ENCODE peak calls at places on chromosomes 13 and 19, in four cellular contexts. J, F, C and M are unnamed samples. For H3K4me1, the result is how much of the 10 kb centered on the place peaks cover.

GRCh38 chr19:37931941-37932655 is 25.1 kb downstream of the SIPA1L3 start:
- DNase-seq in J (peak), F (peak), C (peak), M (peak)

GRCh38 chr13:75769141-75769905 is 133.2 kb downstream of the LMO7 start:
- DNase-seq in J (no peak), F (no peak), C (no peak), M (no peak)

GRCh38 chr13:40388617-40389016 is 277.8 kb downstream of the FOXO1 start:
- DNase-seq in J (no peak), F (no peak), C (peak), M (no peak)

GRCh38 chr19:8561071-8561764 is 16.0 kb downstream of the MYO1F start:
- DNase-seq in J (peak), F (no peak), C (no peak), M (no peak)

GRCh38 chr19:11848200-11848593 is 329 bp upstream of the ZNF439 start:
- DNase-seq in J (no peak), F (no peak), C (no peak), M (no peak)

GRCh38 chr19:48394331-48395169 is 1.1 kb downstream of the GRIN2D start:
- DNase-seq in J (peak), F (no peak), C (no peak), M (no peak)

GRCh38 chr19:52987221-52987620 is 24.5 kb upstream of the ZNF816 start:
- DNase-seq in J (no peak), F (no peak), C (no peak), M (no peak)

GRCh38 chr13:90015565-90016507 is 1331.7 kb upstream of the MIR17HG start:
- DNase-seq in J (no peak), F (no peak), C (peak), M (no peak)

GRCh38 chr19:36128392-36128736 is 11.5 kb upstream of the CAPNS1 start:
- DNase-seq in J (peak), F (no peak), C (no peak), M (no peak)

GRCh38 chr19:46025825-46026224 is 3.0 kb upstream of the PGLYRP1 start:
- DNase-seq in J (no peak), F (no peak), C (no peak), M (no peak)

GRCh38 chr19:30064776-30065494 is 122.9 kb downstream of the URI1 start:
- DNase-seq in J (no peak), F (no peak), C (no peak), M (no peak)

GRCh38 chr13:98014766-98015165 is 61.3 kb downstream of the IPO5 start:
- DNase-seq in J (no peak), F (no peak), C (peak), M (no peak)

GRCh38 chr13:99392126-99392805 is 85.1 kb upstream of the GPR183 start:
- DNase-seq in J (no peak), F (no peak), C (no peak), M (no peak)

GRCh38 chr19:49879243-49879960 is 1.9 kb downstream of the TBC1D17 start:
- DNase-seq in J (no peak), F (no peak), C (peak), M (no peak)

DNA sequence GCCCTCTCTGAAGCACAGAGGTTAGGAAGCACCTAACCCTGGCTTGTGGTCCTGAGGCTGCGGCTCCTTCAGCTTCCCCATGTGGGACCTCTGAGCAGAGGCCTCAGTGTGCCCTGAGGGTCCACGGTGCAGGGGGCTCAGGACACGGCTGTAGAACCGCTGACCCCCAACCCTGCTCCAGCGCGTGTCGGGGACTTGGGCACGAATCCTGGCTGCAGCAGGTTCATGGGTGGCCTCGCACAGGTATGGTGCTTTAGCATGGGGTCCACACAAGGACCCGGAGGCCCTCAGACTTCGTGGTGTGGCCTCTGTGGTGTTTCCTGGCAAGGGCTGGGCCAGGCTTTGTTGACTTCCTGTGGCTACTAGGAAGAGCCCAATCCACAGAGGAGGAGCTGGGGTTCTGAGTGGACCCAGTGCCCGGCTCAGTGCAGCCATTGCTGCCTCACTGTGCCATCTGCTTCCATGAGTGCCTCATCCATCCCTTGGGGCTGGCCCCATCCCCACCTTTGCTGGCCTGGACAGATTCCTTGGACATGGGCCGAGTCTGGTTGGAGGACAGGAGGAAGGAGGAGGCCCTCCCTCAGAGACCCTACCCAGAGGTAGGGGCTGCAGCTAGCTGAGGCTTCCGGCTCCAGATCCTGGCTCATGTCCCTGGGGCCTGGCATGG is 24.5 kb downstream of the ZBTB7A start:
- DNase-seq in J (no peak), F (no peak), C (no peak), M (no peak)
- H3K4me1 ChIP-seq in J (under half), F (under half), C (under half), M (under half)

DNA sequence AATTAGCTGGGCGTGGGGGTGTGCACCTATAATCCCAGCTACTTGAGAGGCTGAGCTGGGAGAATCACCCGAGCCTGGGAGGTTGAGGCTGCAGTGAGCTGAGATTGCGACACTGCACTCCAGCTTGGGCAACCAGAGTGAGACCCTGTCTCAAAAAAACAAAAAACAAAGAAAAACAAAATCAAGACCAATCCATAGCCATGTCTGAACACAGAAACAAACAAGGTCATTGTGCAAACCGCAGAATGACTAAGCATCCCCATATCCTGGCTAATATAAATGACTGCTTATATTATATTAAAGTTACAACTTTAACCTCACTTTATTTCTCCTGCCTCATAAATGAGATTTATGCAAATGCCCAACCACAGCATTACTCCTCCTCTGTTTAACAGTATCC is 2.3 kb upstream of the LYPD3 start:
- DNase-seq in J (no peak), F (no peak), C (peak), M (no peak)
- H3K4me1 ChIP-seq in J (under half), F (under half), C (half or more), M (under half)

GRCh38 chr13:50127017-50127725 is 111.9 kb downstream of the KCNRG start:
- DNase-seq in J (peak), F (no peak), C (no peak), M (peak)

GRCh38 chr13:50125556-50126377 is 110.5 kb downstream of the KCNRG start:
- DNase-seq in J (peak), F (peak), C (peak), M (peak)

GRCh38 chr13:50125306-50125555 is 110.0 kb downstream of the KCNRG start:
- DNase-seq in J (no peak), F (peak), C (no peak), M (no peak)

GRCh38 chr13:50127726-50128291 is 112.6 kb downstream of the KCNRG start:
- DNase-seq in J (peak), F (no peak), C (no peak), M (no peak)

GRCh38 chr13:50126378-50127016 is 111.3 kb downstream of the KCNRG start:
- DNase-seq in J (peak), F (peak), C (peak), M (no peak)
- H3K4me1 ChIP-seq in J (half or more), F (under half), C (under half), M (half or more)

GRCh38 chr13:112894423-112894672 is 74.7 kb upstream of the MCF2L start:
- DNase-seq in J (no peak), F (no peak), C (no peak), M (no peak)
- H3K4me1 ChIP-seq in J (under half), F (under half), C (under half), M (under half)

GRCh38 chr13:26017196-26017921 is 34.5 kb downstream of the SHISA2 start:
- DNase-seq in J (no peak), F (no peak), C (no peak), M (no peak)

GRCh38 chr13:26020536-26021290 is 31.1 kb downstream of the SHISA2 start:
- DNase-seq in J (no peak), F (no peak), C (no peak), M (no peak)

GRCh38 chr13:26019881-26020535 is 31.8 kb downstream of the SHISA2 start:
- DNase-seq in J (no peak), F (no peak), C (peak), M (no peak)

GRCh38 chr13:26019241-26019640 is 32.6 kb downstream of the SHISA2 start:
- DNase-seq in J (no peak), F (no peak), C (no peak), M (no peak)

GRCh38 chr13:26017932-26018690 is 33.7 kb downstream of the SHISA2 start:
- DNase-seq in J (no peak), F (no peak), C (peak), M (no peak)
- H3K4me1 ChIP-seq in J (under half), F (under half), C (half or more), M (under half)

GRCh38 chr19:18834644-18834984 is 2.9 kb downstream of the UPF1 start:
- DNase-seq in J (no peak), F (no peak), C (no peak), M (no peak)
- H3K4me1 ChIP-seq in J (under half), F (under half), C (under half), M (half or more)

DNA sequence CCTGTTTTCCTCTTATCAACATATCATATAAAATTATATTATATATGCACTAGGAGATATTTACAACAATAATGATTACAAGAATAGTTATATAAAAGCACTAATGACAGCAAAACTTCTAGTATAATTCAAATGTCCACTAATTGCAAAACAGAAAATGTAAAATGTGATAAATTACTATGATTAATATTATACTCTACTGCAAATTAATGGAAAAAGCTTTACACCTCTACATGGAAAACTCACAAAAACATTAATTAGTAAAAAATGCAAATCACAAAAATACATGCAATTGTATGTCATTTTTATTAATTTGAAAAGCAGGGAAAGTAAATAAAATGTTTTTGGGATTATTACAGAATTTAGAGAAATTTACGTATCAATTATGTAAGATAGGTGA is 681.0 kb upstream of the PCDH20 start:
- DNase-seq in J (no peak), F (no peak), C (no peak), M (no peak)
- H3K4me1 ChIP-seq in J (under half), F (under half), C (under half), M (under half)

GRCh38 chr19:15269806-15270205 is 37.6 kb upstream of the EPHX3 start:
- DNase-seq in J (no peak), F (no peak), C (no peak), M (no peak)
- H3K4me1 ChIP-seq in J (under half), F (under half), C (under half), M (under half)